ENCODE peak calls at places on chromosomes 6 and 20, in seven cellular contexts. K, W, G, T, I, F and S are unnamed samples.
A peak's percentile ranks its signal among the peaks of the same experiment; 100 is the strongest.

GRCh38 chr6:14724546-14724945 is 521.3 kb upstream of the JARID2 start:
- DNase-seq in K (no peak), W (no peak), G (no peak), T (no peak), I (no peak), F (no peak), S (no peak)

GRCh38 chr6:167094436-167094819 is 28.5 kb upstream of the CCR6 start:
- DNase-seq in K (peak; percentile 21), W (no peak), G (no peak), T (no peak), I (no peak), F (no peak), S (no peak)

GRCh38 chr6:46129634-46130505 is at the start of gene ENPP4:
- DNase-seq in K (peak; percentile 93), W (peak; percentile 23), G (peak; percentile 92), T (peak; percentile 87), I (peak; percentile 82), F (peak; percentile 88), S (peak; percentile 95)

GRCh38 chr6:112576421-112576820 is 229.3 kb downstream of the RFPL4B start:
- DNase-seq in K (no peak), W (no peak), G (no peak), T (no peak), I (no peak), F (no peak), S (no peak)

GRCh38 chr6:3750324-3751018 is 1.0 kb downstream of the PXDC1 start:
- DNase-seq in K (no peak), W (peak; percentile 72), G (peak; percentile 85), T (peak; percentile 32), I (peak; percentile 86), F (peak; percentile 83), S (peak; percentile 95)

GRCh38 chr6:99522531-99522930 is 7.3 kb upstream of the USP45 start:
- DNase-seq in K (no peak), W (peak; percentile 71), G (no peak), T (no peak), I (no peak), F (no peak), S (peak; percentile 44)

GRCh38 chr6:152948150-152948768 is 34.6 kb downstream of the FBXO5 start:
- DNase-seq in K (peak; percentile 42), W (peak; percentile 52), G (no peak), T (no peak), I (no peak), F (no peak), S (no peak)

GRCh38 chr6:89708316-89708715 is 69.8 kb upstream of the LYRM2 start:
- DNase-seq in K (no peak), W (no peak), G (peak; percentile 29), T (no peak), I (no peak), F (no peak), S (no peak)

GRCh38 chr20:20363449-20364015 is 4.4 kb upstream of the INSM1 start:
- DNase-seq in K (peak; percentile 22), W (no peak), G (no peak), T (no peak), I (no peak), F (no peak), S (no peak)

GRCh38 chr6:38025431-38025830 is 205.9 kb downstream of the ZFAND3 start:
- DNase-seq in K (no peak), W (peak; percentile 43), G (no peak), T (no peak), I (no peak), F (no peak), S (no peak)

GRCh38 chr6:89604662-89605061 is 33.9 kb downstream of the LYRM2 start:
- DNase-seq in K (no peak), W (no peak), G (no peak), T (no peak), I (no peak), F (no peak), S (no peak)

GRCh38 chr6:146097586-146097985 is 68.7 kb downstream of the GRM1 start:
- DNase-seq in K (no peak), W (no peak), G (no peak), T (no peak), I (no peak), F (no peak), S (no peak)

GRCh38 chr6:134122775-134123174 is 70.4 kb upstream of the SLC2A12 start:
- DNase-seq in K (no peak), W (no peak), G (no peak), T (no peak), I (no peak), F (no peak), S (no peak)

GRCh38 chr6:166903027-166903426 is 53.3 kb downstream of the RNASET2 start:
- DNase-seq in K (no peak), W (no peak), G (no peak), T (no peak), I (no peak), F (no peak), S (no peak)

DNA sequence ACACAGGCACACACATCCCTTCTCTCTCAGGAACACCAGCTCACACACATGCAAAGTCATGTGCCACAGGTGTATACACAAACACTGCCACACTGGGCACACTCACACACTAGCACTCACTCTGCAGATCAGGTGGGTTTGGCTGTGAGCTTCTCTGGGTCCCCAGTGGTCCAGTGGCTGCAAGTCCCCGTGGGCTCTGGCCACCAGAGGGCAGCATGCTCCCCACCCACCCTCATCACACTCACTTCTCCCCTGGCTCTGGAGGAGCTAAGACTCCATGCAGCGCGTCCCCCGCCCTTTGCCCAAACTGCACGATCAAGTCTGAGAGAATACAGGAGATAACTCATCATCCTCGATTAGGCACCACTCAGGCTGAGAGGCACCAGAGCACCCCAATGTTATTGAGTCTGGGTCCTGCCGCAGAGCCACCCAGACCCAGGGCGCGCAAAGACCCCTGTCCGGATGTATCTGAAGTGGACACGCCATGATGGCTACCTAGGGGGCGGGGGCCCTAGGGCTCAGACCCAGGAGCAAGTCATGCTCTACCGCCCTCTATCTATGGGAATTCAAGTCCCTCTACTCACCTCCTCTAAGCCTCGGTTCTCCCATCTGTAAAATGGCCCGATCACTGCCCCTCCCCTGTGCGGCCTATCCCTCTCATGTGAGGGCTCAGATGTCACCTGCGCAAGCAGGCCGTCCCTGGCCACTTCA is 90.5 kb downstream of the GRM4 start:
- DNase-seq in K (peak; percentile 48), W (peak; percentile 51), G (peak; percentile 73), T (peak; percentile 57), I (peak; percentile 57), F (peak; percentile 37), S (peak; percentile 76)
- H3K4me1 ChIP-seq in K (peaks cover 6% of the 10 kb centered on the region), W (no peaks in the 10 kb centered on the region), G (peaks cover 4% of the 10 kb centered on the region), T (no peaks in the 10 kb centered on the region), I (peaks cover 3% of the 10 kb centered on the region), F (no peaks in the 10 kb centered on the region), S (no peaks in the 10 kb centered on the region)

GRCh38 chr6:119173249-119174084 is 95.0 kb upstream of the FAM184A start:
- DNase-seq in K (no peak), W (no peak), G (no peak), T (no peak), I (no peak), F (no peak), S (no peak)

GRCh38 chr6:119174085-119174445 is 95.6 kb upstream of the FAM184A start:
- DNase-seq in K (no peak), W (no peak), G (no peak), T (no peak), I (no peak), F (no peak), S (no peak)

GRCh38 chr6:119176445-119176844 is 98.0 kb upstream of the FAM184A start:
- DNase-seq in K (no peak), W (no peak), G (no peak), T (no peak), I (no peak), F (no peak), S (no peak)

GRCh38 chr6:119172813-119173212 is 94.3 kb upstream of the FAM184A start:
- DNase-seq in K (no peak), W (peak; percentile 13), G (no peak), T (no peak), I (no peak), F (no peak), S (no peak)

DNA sequence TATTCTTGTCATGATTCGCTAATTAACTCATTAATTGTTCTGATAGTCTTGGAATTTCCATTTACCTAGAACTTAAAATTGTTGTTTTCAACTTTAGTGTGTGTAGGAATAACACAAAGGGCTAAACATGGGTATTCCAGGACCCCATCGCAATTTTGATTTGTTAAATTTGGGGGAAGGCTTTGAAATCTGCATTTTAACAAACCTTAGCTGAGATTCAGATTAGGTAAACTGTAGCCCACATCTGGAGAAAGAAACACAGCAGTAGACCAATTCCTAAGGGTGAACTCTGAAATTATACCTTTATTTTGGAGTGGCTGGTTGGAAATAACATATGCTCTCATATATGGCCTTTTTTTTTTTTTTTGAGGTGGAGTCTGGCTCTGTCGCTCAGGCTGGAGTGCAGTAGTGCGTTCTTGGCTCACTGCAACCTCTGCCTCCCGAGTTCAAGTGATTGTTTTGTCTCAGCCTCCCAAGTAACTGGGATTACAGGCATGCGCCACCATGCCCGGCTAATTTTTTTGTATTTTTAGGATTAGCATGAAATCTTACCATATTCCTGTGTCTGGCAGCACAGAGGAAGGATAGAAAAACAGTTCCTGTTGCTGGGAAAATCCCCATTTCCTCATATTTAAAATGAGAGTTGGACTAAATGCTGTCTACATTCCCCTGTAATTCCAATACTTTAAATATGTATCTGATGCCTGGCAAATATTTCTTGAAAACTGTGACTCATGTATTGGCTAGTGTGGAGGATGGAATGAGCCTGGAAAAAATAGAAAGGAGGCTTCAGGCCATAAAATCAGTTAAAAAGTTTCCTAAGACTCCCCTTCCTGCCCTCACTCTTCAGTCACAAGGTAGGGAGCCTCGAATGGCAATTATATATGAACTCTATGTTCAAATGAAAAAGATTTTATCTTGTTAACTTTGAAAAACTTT is 96.7 kb upstream of the FAM184A start:
- DNase-seq in K (no peak), W (peak; percentile 57), G (no peak), T (no peak), I (no peak), F (no peak), S (no peak)
- H3K4me1 ChIP-seq in K (peaks cover 4% of the 10 kb centered on the region), W (no peaks in the 10 kb centered on the region), G (peaks cover 15% of the 10 kb centered on the region), T (no peaks in the 10 kb centered on the region), I (no peaks in the 10 kb centered on the region), F (peaks cover 4% of the 10 kb centered on the region), S (no peaks in the 10 kb centered on the region)

GRCh38 chr6:159979136-159979874 is 10.4 kb downstream of the IGF2R start:
- DNase-seq in K (peak; percentile 58), W (peak; percentile 37), G (peak; percentile 44), T (peak; percentile 51), I (no peak), F (no peak), S (no peak)
- H3K4me1 ChIP-seq in K (peaks cover 66% of the 10 kb centered on the region), W (peaks cover 36% of the 10 kb centered on the region), G (peaks cover 78% of the 10 kb centered on the region), T (peaks cover 54% of the 10 kb centered on the region), I (peaks cover 46% of the 10 kb centered on the region), F (peaks cover 54% of the 10 kb centered on the region), S (peaks cover 37% of the 10 kb centered on the region)

GRCh38 chr6:156872903-156873302 is 95.7 kb downstream of the ARID1B start:
- DNase-seq in K (no peak), W (no peak), G (no peak), T (no peak), I (no peak), F (no peak), S (no peak)
- H3K4me1 ChIP-seq in K (peaks cover 2% of the 10 kb centered on the region), W (peaks cover 2% of the 10 kb centered on the region), G (peaks cover 32% of the 10 kb centered on the region), T (peaks cover 10% of the 10 kb centered on the region), I (peaks cover 13% of the 10 kb centered on the region), F (peaks cover 9% of the 10 kb centered on the region), S (peaks cover 24% of the 10 kb centered on the region)

DNA sequence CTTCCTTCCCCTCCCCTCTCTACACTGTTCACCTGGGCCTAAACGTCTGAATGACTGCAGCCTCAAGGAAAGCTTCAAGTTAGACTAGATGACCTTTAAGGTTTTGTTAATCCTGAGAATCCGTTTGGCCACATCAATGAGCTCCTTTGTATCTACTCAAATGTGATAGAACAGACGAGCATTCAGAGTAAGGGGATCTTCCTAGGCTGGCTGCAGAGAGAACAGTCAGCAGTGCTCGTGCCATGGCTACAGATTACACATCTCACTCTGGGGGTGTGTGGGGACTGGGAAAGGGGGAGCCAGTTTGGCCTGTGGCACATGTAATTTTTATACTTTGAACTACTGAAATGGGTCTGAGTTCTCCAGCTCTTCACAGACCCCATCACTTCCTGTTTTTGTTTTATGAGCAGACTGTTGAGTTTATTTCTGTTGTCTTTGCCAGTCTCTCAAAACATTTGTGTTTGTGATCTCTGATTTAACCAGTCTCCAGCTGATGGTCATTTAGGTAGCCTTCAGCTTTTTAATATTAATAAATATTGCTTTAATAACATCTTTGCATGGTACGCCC is 50.9 kb downstream of the KCNS1 start:
- DNase-seq in K (no peak), W (no peak), G (no peak), T (no peak), I (no peak), F (no peak), S (no peak)
- H3K4me1 ChIP-seq in K (peaks cover 61% of the 10 kb centered on the region), W (peaks cover 14% of the 10 kb centered on the region), G (no peaks in the 10 kb centered on the region), T (peaks cover 58% of the 10 kb centered on the region), I (no peaks in the 10 kb centered on the region), F (peaks cover 16% of the 10 kb centered on the region), S (peaks cover 6% of the 10 kb centered on the region)